ENCODE peak calls at places on chromosomes 11 and 22, in eight cellular contexts. One of them, this sample, is unnamed.
A peak's percentile ranks its signal among the peaks of the same experiment; 100 is the strongest.

GRCh38 chr11:123473941-123474668 is 44.0 kb downstream of the GRAMD1B start:
- DNase-seq in mucosa of gallbladder: no peak
- DNase-seq in activated CD8-positive, alpha-beta memory T cell treated with anti-CD3 and anti-CD28 coated beads, Interleukin-2, amount 50 U/mL, for 4 hours: no peak
- DNase-seq in skeletal muscle cell: peak; percentile 80
- DNase-seq in activated naive CD4-positive, alpha-beta T cell treated with anti-CD3 and anti-CD28 coated beads, Interleukin-2, amount 50 U/mL, for 16 hours: no peak
- DNase-seq in AG04450: peak; percentile 69
- DNase-seq in A549: peak; percentile 50
- DNase-seq in sciatic nerve: no peak
- DNase-seq in this sample: peak; percentile 81

GRCh38 chr11:46305295-46305694 is 27.8 kb downstream of the CREB3L1 start:
- DNase-seq in AG04450: no peak
- DNase-seq in activated CD8-positive, alpha-beta memory T cell treated with anti-CD3 and anti-CD28 coated beads, Interleukin-2, amount 50 U/mL, for 4 hours: no peak
- DNase-seq in skeletal muscle cell: no peak
- DNase-seq in sciatic nerve: no peak
- DNase-seq in activated naive CD4-positive, alpha-beta T cell treated with anti-CD3 and anti-CD28 coated beads, Interleukin-2, amount 50 U/mL, for 16 hours: no peak
- DNase-seq in mucosa of gallbladder: no peak
- DNase-seq in A549: no peak
- DNase-seq in this sample: no peak

GRCh38 chr11:116927163-116927772 is 89.8 kb upstream of the APOA1 start:
- DNase-seq in AG04450: no peak
- DNase-seq in activated CD8-positive, alpha-beta memory T cell treated with anti-CD3 and anti-CD28 coated beads, Interleukin-2, amount 50 U/mL, for 4 hours: peak; percentile 48
- DNase-seq in skeletal muscle cell: no peak
- DNase-seq in mucosa of gallbladder: no peak
- DNase-seq in A549: no peak
- DNase-seq in activated naive CD4-positive, alpha-beta T cell treated with anti-CD3 and anti-CD28 coated beads, Interleukin-2, amount 50 U/mL, for 16 hours: peak; percentile 54
- DNase-seq in sciatic nerve: no peak
- DNase-seq in this sample: no peak

GRCh38 chr11:34104680-34105078 is 750 bp upstream of the NAT10 start:
- DNase-seq in AG04450: no peak
- DNase-seq in activated naive CD4-positive, alpha-beta T cell treated with anti-CD3 and anti-CD28 coated beads, Interleukin-2, amount 50 U/mL, for 16 hours: no peak
- DNase-seq in skeletal muscle cell: no peak
- DNase-seq in mucosa of gallbladder: no peak
- DNase-seq in A549: no peak
- DNase-seq in activated CD8-positive, alpha-beta memory T cell treated with anti-CD3 and anti-CD28 coated beads, Interleukin-2, amount 50 U/mL, for 4 hours: no peak
- DNase-seq in sciatic nerve: no peak
- DNase-seq in this sample: no peak

GRCh38 chr11:74311352-74311926 is at the start of gene P4HA3:
- DNase-seq in A549: peak; percentile 77
- DNase-seq in skeletal muscle cell: no peak
- DNase-seq in activated CD8-positive, alpha-beta memory T cell treated with anti-CD3 and anti-CD28 coated beads, Interleukin-2, amount 50 U/mL, for 4 hours: peak; percentile 29
- DNase-seq in sciatic nerve: peak; percentile 81
- DNase-seq in activated naive CD4-positive, alpha-beta T cell treated with anti-CD3 and anti-CD28 coated beads, Interleukin-2, amount 50 U/mL, for 16 hours: peak; percentile 48
- DNase-seq in mucosa of gallbladder: peak; percentile 66
- DNase-seq in AG04450: no peak
- DNase-seq in this sample: no peak

GRCh38 chr22:41482319-41482935 is 13.5 kb downstream of the ACO2 start:
- DNase-seq in A549: no peak
- DNase-seq in activated naive CD4-positive, alpha-beta T cell treated with anti-CD3 and anti-CD28 coated beads, Interleukin-2, amount 50 U/mL, for 16 hours: no peak
- DNase-seq in skeletal muscle cell: no peak
- DNase-seq in activated CD8-positive, alpha-beta memory T cell treated with anti-CD3 and anti-CD28 coated beads, Interleukin-2, amount 50 U/mL, for 4 hours: no peak
- DNase-seq in mucosa of gallbladder: no peak
- DNase-seq in AG04450: no peak
- DNase-seq in sciatic nerve: no peak
- DNase-seq in this sample: peak; percentile 31

GRCh38 chr11:21177379-21177778 is 508.0 kb downstream of the NELL1 start:
- DNase-seq in mucosa of gallbladder: no peak
- DNase-seq in AG04450: no peak
- DNase-seq in skeletal muscle cell: no peak
- DNase-seq in activated CD8-positive, alpha-beta memory T cell treated with anti-CD3 and anti-CD28 coated beads, Interleukin-2, amount 50 U/mL, for 4 hours: no peak
- DNase-seq in activated naive CD4-positive, alpha-beta T cell treated with anti-CD3 and anti-CD28 coated beads, Interleukin-2, amount 50 U/mL, for 16 hours: no peak
- DNase-seq in sciatic nerve: no peak
- DNase-seq in A549: no peak
- DNase-seq in this sample: no peak

GRCh38 chr22:32444068-32444467 is 20.2 kb downstream of the BPIFC start:
- DNase-seq in skeletal muscle cell: no peak
- DNase-seq in activated naive CD4-positive, alpha-beta T cell treated with anti-CD3 and anti-CD28 coated beads, Interleukin-2, amount 50 U/mL, for 16 hours: no peak
- DNase-seq in sciatic nerve: no peak
- DNase-seq in AG04450: no peak
- DNase-seq in activated CD8-positive, alpha-beta memory T cell treated with anti-CD3 and anti-CD28 coated beads, Interleukin-2, amount 50 U/mL, for 4 hours: peak; percentile 16
- DNase-seq in mucosa of gallbladder: no peak
- DNase-seq in A549: peak; percentile 13
- DNase-seq in this sample: no peak

GRCh38 chr11:5937868-5938602 is 4.0 kb upstream of the OR56A3 start:
- DNase-seq in AG04450: no peak
- DNase-seq in activated naive CD4-positive, alpha-beta T cell treated with anti-CD3 and anti-CD28 coated beads, Interleukin-2, amount 50 U/mL, for 16 hours: no peak
- DNase-seq in skeletal muscle cell: no peak
- DNase-seq in A549: no peak
- DNase-seq in mucosa of gallbladder: no peak
- DNase-seq in activated CD8-positive, alpha-beta memory T cell treated with anti-CD3 and anti-CD28 coated beads, Interleukin-2, amount 50 U/mL, for 4 hours: no peak
- DNase-seq in sciatic nerve: no peak
- DNase-seq in this sample: no peak

GRCh38 chr11:130609121-130610035 is 160.9 kb downstream of the ADAMTS15 start:
- DNase-seq in AG04450: no peak
- DNase-seq in activated naive CD4-positive, alpha-beta T cell treated with anti-CD3 and anti-CD28 coated beads, Interleukin-2, amount 50 U/mL, for 16 hours: no peak
- DNase-seq in skeletal muscle cell: peak; percentile 60
- DNase-seq in mucosa of gallbladder: peak; percentile 70
- DNase-seq in sciatic nerve: peak; percentile 89
- DNase-seq in A549: no peak
- DNase-seq in activated CD8-positive, alpha-beta memory T cell treated with anti-CD3 and anti-CD28 coated beads, Interleukin-2, amount 50 U/mL, for 4 hours: no peak
- DNase-seq in this sample: no peak